ENCODE peak calls at places on chromosomes 16 and 17, in eight cellular contexts. One of them, this sample, is unnamed.

GRCh38 chr17:35214192-35214591 is 20.0 kb upstream of the SLC35G3 start:
- DNase-seq in fibroblast of pulmonary artery: no peak
- DNase-seq in fibroblast of lung: no peak
- DNase-seq in HEK293T: no peak
- DNase-seq in HCT116: no peak
- DNase-seq in foreskin keratinocyte: no peak
- DNase-seq in thoracic aorta: no peak
- DNase-seq in CD8-positive, alpha-beta memory T cell: peak; percentile 67
- DNase-seq in this sample: no peak

GRCh38 chr17:31216053-31216751 is 80.8 kb downstream of the OMG start:
- DNase-seq in fibroblast of pulmonary artery: peak; percentile 85
- DNase-seq in fibroblast of lung: peak; percentile 89
- DNase-seq in HEK293T: peak; percentile 3
- DNase-seq in HCT116: peak; percentile 19
- DNase-seq in foreskin keratinocyte: no peak
- DNase-seq in thoracic aorta: no peak
- DNase-seq in CD8-positive, alpha-beta memory T cell: no peak
- DNase-seq in this sample: peak; percentile 35

GRCh38 chr16:23827245-23827543 is 8.6 kb upstream of the PRKCB start:
- DNase-seq in fibroblast of pulmonary artery: no peak
- DNase-seq in fibroblast of lung: no peak
- DNase-seq in HEK293T: no peak
- DNase-seq in HCT116: no peak
- DNase-seq in foreskin keratinocyte: no peak
- DNase-seq in thoracic aorta: no peak
- DNase-seq in CD8-positive, alpha-beta memory T cell: no peak
- DNase-seq in this sample: no peak

GRCh38 chr17:12665263-12666210 is at the start of gene MYOCD:
- DNase-seq in fibroblast of pulmonary artery: no peak
- DNase-seq in fibroblast of lung: no peak
- DNase-seq in HEK293T: peak; percentile 62
- DNase-seq in HCT116: no peak
- DNase-seq in foreskin keratinocyte: no peak
- DNase-seq in thoracic aorta: peak; percentile 8
- DNase-seq in CD8-positive, alpha-beta memory T cell: no peak
- DNase-seq in this sample: peak; percentile 44

GRCh38 chr16:85616608-85617311 is 3.6 kb downstream of the GSE1 start:
- DNase-seq in fibroblast of pulmonary artery: no peak
- DNase-seq in fibroblast of lung: no peak
- DNase-seq in HEK293T: no peak
- DNase-seq in HCT116: no peak
- DNase-seq in foreskin keratinocyte: no peak
- DNase-seq in thoracic aorta: no peak
- DNase-seq in CD8-positive, alpha-beta memory T cell: no peak
- DNase-seq in this sample: peak; percentile 42

GRCh38 chr17:2347805-2348685 is 10.7 kb downstream of the SGSM2 start:
- DNase-seq in fibroblast of pulmonary artery: peak; percentile 66
- DNase-seq in fibroblast of lung: peak; percentile 86
- DNase-seq in HEK293T: peak; percentile 65
- DNase-seq in HCT116: no peak
- DNase-seq in foreskin keratinocyte: peak; percentile 44
- DNase-seq in thoracic aorta: no peak
- DNase-seq in CD8-positive, alpha-beta memory T cell: no peak
- DNase-seq in this sample: peak; percentile 99

GRCh38 chr17:79000396-79001189 is 9.0 kb downstream of the CANT1 start:
- DNase-seq in fibroblast of pulmonary artery: no peak
- DNase-seq in fibroblast of lung: no peak
- DNase-seq in HEK293T: no peak
- DNase-seq in HCT116: no peak
- DNase-seq in foreskin keratinocyte: no peak
- DNase-seq in thoracic aorta: no peak
- DNase-seq in CD8-positive, alpha-beta memory T cell: no peak
- DNase-seq in this sample: no peak

GRCh38 chr17:43766413-43767052 is 7.9 kb upstream of the SOST start:
- DNase-seq in fibroblast of pulmonary artery: peak; percentile 74
- DNase-seq in fibroblast of lung: peak; percentile 47
- DNase-seq in HEK293T: peak; percentile 72
- DNase-seq in HCT116: peak; percentile 39
- DNase-seq in foreskin keratinocyte: no peak
- DNase-seq in thoracic aorta: no peak
- DNase-seq in CD8-positive, alpha-beta memory T cell: peak; percentile 64
- DNase-seq in this sample: peak; percentile 67

GRCh38 chr17:48539177-48539576 is 5.7 kb downstream of the HOXB2 start:
- DNase-seq in fibroblast of pulmonary artery: peak; percentile 68
- DNase-seq in fibroblast of lung: peak; percentile 83
- DNase-seq in HEK293T: no peak
- DNase-seq in HCT116: no peak
- DNase-seq in foreskin keratinocyte: peak; percentile 24
- DNase-seq in thoracic aorta: no peak
- DNase-seq in CD8-positive, alpha-beta memory T cell: no peak
- DNase-seq in this sample: no peak

GRCh38 chr17:71237903-71238538 is 882.8 kb upstream of the SOX9 start:
- DNase-seq in fibroblast of pulmonary artery: peak; percentile 46
- DNase-seq in fibroblast of lung: peak; percentile 76
- DNase-seq in HEK293T: peak; percentile 28
- DNase-seq in HCT116: peak; percentile 57
- DNase-seq in foreskin keratinocyte: peak; percentile 61
- DNase-seq in thoracic aorta: no peak
- DNase-seq in CD8-positive, alpha-beta memory T cell: no peak
- DNase-seq in this sample: peak; percentile 38

GRCh38 chr17:3960764-3961163 is 3.5 kb downstream of the ATP2A3 start:
- DNase-seq in fibroblast of pulmonary artery: peak; percentile 50
- DNase-seq in fibroblast of lung: peak; percentile 86
- DNase-seq in HEK293T: no peak
- DNase-seq in HCT116: no peak
- DNase-seq in foreskin keratinocyte: no peak
- DNase-seq in thoracic aorta: no peak
- DNase-seq in CD8-positive, alpha-beta memory T cell: no peak
- DNase-seq in this sample: no peak

GRCh38 chr17:10857976-10858375 is 20.1 kb upstream of the PIRT start:
- DNase-seq in fibroblast of pulmonary artery: no peak
- DNase-seq in fibroblast of lung: no peak
- DNase-seq in HEK293T: no peak
- DNase-seq in HCT116: no peak
- DNase-seq in foreskin keratinocyte: no peak
- DNase-seq in thoracic aorta: no peak
- DNase-seq in CD8-positive, alpha-beta memory T cell: no peak
- DNase-seq in this sample: no peak

GRCh38 chr16:23514381-23515152 is 4.3 kb upstream of the GGA2 start:
- DNase-seq in fibroblast of pulmonary artery: no peak
- DNase-seq in fibroblast of lung: no peak
- DNase-seq in HEK293T: no peak
- DNase-seq in HCT116: no peak
- DNase-seq in foreskin keratinocyte: no peak
- DNase-seq in thoracic aorta: no peak
- DNase-seq in CD8-positive, alpha-beta memory T cell: peak; percentile 62
- DNase-seq in this sample: peak; percentile 70

GRCh38 chr17:19343671-19344151 is 18.8 kb downstream of the B9D1 start:
- DNase-seq in fibroblast of pulmonary artery: no peak
- DNase-seq in fibroblast of lung: no peak
- DNase-seq in HEK293T: no peak
- DNase-seq in HCT116: no peak
- DNase-seq in foreskin keratinocyte: no peak
- DNase-seq in thoracic aorta: no peak
- DNase-seq in CD8-positive, alpha-beta memory T cell: no peak
- DNase-seq in this sample: no peak

GRCh38 chr17:80872999-80873951 is 118.4 kb upstream of the CHMP6 start:
- DNase-seq in fibroblast of pulmonary artery: no peak
- DNase-seq in fibroblast of lung: no peak
- DNase-seq in HEK293T: no peak
- DNase-seq in HCT116: no peak
- DNase-seq in foreskin keratinocyte: no peak
- DNase-seq in thoracic aorta: no peak
- DNase-seq in CD8-positive, alpha-beta memory T cell: peak; percentile 26
- DNase-seq in this sample: no peak

GRCh38 chr17:28717578-28718316 is at the start of gene RAB34:
- DNase-seq in fibroblast of pulmonary artery: peak; percentile 91
- DNase-seq in fibroblast of lung: peak; percentile 92
- DNase-seq in HEK293T: peak; percentile 39
- DNase-seq in HCT116: no peak
- DNase-seq in foreskin keratinocyte: peak; percentile 52
- DNase-seq in thoracic aorta: peak; percentile 47
- DNase-seq in CD8-positive, alpha-beta memory T cell: no peak
- DNase-seq in this sample: peak; percentile 82

GRCh38 chr16:88527186-88527936 is 42.8 kb upstream of the ZC3H18 start:
- DNase-seq in fibroblast of pulmonary artery: peak; percentile 50
- DNase-seq in fibroblast of lung: peak; percentile 72
- DNase-seq in HEK293T: peak; percentile 83
- DNase-seq in HCT116: peak; percentile 34
- DNase-seq in foreskin keratinocyte: no peak
- DNase-seq in thoracic aorta: no peak
- DNase-seq in CD8-positive, alpha-beta memory T cell: peak; percentile 67
- DNase-seq in this sample: peak; percentile 66

GRCh38 chr17:40582328-40582901 is 17.1 kb upstream of the CCR7 start:
- DNase-seq in fibroblast of pulmonary artery: peak; percentile 29
- DNase-seq in fibroblast of lung: no peak
- DNase-seq in HEK293T: no peak
- DNase-seq in HCT116: no peak
- DNase-seq in foreskin keratinocyte: peak; percentile 46
- DNase-seq in thoracic aorta: no peak
- DNase-seq in CD8-positive, alpha-beta memory T cell: peak; percentile 83
- DNase-seq in this sample: no peak

GRCh38 chr17:44601574-44602372 is 44.5 kb downstream of the FZD2 start:
- DNase-seq in fibroblast of pulmonary artery: no peak
- DNase-seq in fibroblast of lung: peak; percentile 35
- DNase-seq in HEK293T: no peak
- DNase-seq in HCT116: no peak
- DNase-seq in foreskin keratinocyte: no peak
- DNase-seq in thoracic aorta: no peak
- DNase-seq in CD8-positive, alpha-beta memory T cell: no peak
- DNase-seq in this sample: no peak

GRCh38 chr17:4256952-4257351 is 6.8 kb downstream of the ANKFY1 start:
- DNase-seq in fibroblast of pulmonary artery: no peak
- DNase-seq in fibroblast of lung: no peak
- DNase-seq in HEK293T: no peak
- DNase-seq in HCT116: no peak
- DNase-seq in foreskin keratinocyte: peak; percentile 20
- DNase-seq in thoracic aorta: no peak
- DNase-seq in CD8-positive, alpha-beta memory T cell: no peak
- DNase-seq in this sample: no peak

GRCh38 chr17:18967806-18968744 is 16.1 kb downstream of the SLC5A10 start:
- DNase-seq in fibroblast of pulmonary artery: no peak
- DNase-seq in fibroblast of lung: no peak
- DNase-seq in HEK293T: no peak
- DNase-seq in HCT116: no peak
- DNase-seq in foreskin keratinocyte: peak; percentile 37
- DNase-seq in thoracic aorta: no peak
- DNase-seq in CD8-positive, alpha-beta memory T cell: no peak
- DNase-seq in this sample: no peak

GRCh38 chr17:21025446-21025845 is 17.4 kb downstream of the USP22 start:
- DNase-seq in fibroblast of pulmonary artery: no peak
- DNase-seq in fibroblast of lung: no peak
- DNase-seq in HEK293T: no peak
- DNase-seq in HCT116: no peak
- DNase-seq in foreskin keratinocyte: no peak
- DNase-seq in thoracic aorta: no peak
- DNase-seq in CD8-positive, alpha-beta memory T cell: no peak
- DNase-seq in this sample: no peak

GRCh38 chr16:49410226-49410625 is 36.6 kb downstream of the C16orf78 start:
- DNase-seq in fibroblast of pulmonary artery: no peak
- DNase-seq in fibroblast of lung: no peak
- DNase-seq in HEK293T: no peak
- DNase-seq in HCT116: no peak
- DNase-seq in foreskin keratinocyte: no peak
- DNase-seq in thoracic aorta: no peak
- DNase-seq in CD8-positive, alpha-beta memory T cell: no peak
- DNase-seq in this sample: no peak

GRCh38 chr16:17237350-17237944 is 233.3 kb downstream of the XYLT1 start:
- DNase-seq in fibroblast of pulmonary artery: no peak
- DNase-seq in fibroblast of lung: no peak
- DNase-seq in HEK293T: no peak
- DNase-seq in HCT116: no peak
- DNase-seq in foreskin keratinocyte: no peak
- DNase-seq in thoracic aorta: no peak
- DNase-seq in CD8-positive, alpha-beta memory T cell: no peak
- DNase-seq in this sample: no peak

GRCh38 chr17:2796164-2797140 is at the start of gene RAP1GAP2:
- DNase-seq in fibroblast of pulmonary artery: no peak
- DNase-seq in fibroblast of lung: no peak
- DNase-seq in HEK293T: no peak
- DNase-seq in HCT116: no peak
- DNase-seq in foreskin keratinocyte: no peak
- DNase-seq in thoracic aorta: no peak
- DNase-seq in CD8-positive, alpha-beta memory T cell: peak; percentile 85
- DNase-seq in this sample: no peak

GRCh38 chr17:8885968-8886674 is 18.6 kb upstream of the PIK3R6 start:
- DNase-seq in fibroblast of pulmonary artery: no peak
- DNase-seq in fibroblast of lung: no peak
- DNase-seq in HEK293T: no peak
- DNase-seq in HCT116: peak; percentile 76
- DNase-seq in foreskin keratinocyte: no peak
- DNase-seq in thoracic aorta: no peak
- DNase-seq in CD8-positive, alpha-beta memory T cell: no peak
- DNase-seq in this sample: no peak

GRCh38 chr17:65489413-65490170 is 71.9 kb downstream of the AXIN2 start:
- DNase-seq in fibroblast of pulmonary artery: no peak
- DNase-seq in fibroblast of lung: peak; percentile 32
- DNase-seq in HEK293T: no peak
- DNase-seq in HCT116: no peak
- DNase-seq in foreskin keratinocyte: no peak
- DNase-seq in thoracic aorta: no peak
- DNase-seq in CD8-positive, alpha-beta memory T cell: no peak
- DNase-seq in this sample: no peak

GRCh38 chr17:77783991-77784820 is 174.3 kb upstream of the TNRC6C start:
- DNase-seq in fibroblast of pulmonary artery: no peak
- DNase-seq in fibroblast of lung: no peak
- DNase-seq in HEK293T: no peak
- DNase-seq in HCT116: no peak
- DNase-seq in foreskin keratinocyte: no peak
- DNase-seq in thoracic aorta: no peak
- DNase-seq in CD8-positive, alpha-beta memory T cell: peak; percentile 90
- DNase-seq in this sample: no peak

GRCh38 chr16:24975428-24975889 is 39.7 kb downstream of the ARHGAP17 start:
- DNase-seq in fibroblast of pulmonary artery: peak; percentile 73
- DNase-seq in fibroblast of lung: no peak
- DNase-seq in HEK293T: no peak
- DNase-seq in HCT116: no peak
- DNase-seq in foreskin keratinocyte: peak; percentile 55
- DNase-seq in thoracic aorta: no peak
- DNase-seq in CD8-positive, alpha-beta memory T cell: no peak
- DNase-seq in this sample: no peak

GRCh38 chr16:47503936-47504335 is 42.8 kb downstream of the PHKB start:
- DNase-seq in fibroblast of pulmonary artery: no peak
- DNase-seq in fibroblast of lung: peak; percentile 19
- DNase-seq in HEK293T: no peak
- DNase-seq in HCT116: peak; percentile 3
- DNase-seq in foreskin keratinocyte: no peak
- DNase-seq in thoracic aorta: no peak
- DNase-seq in CD8-positive, alpha-beta memory T cell: no peak
- DNase-seq in this sample: no peak

GRCh38 chr17:34997355-34997862 is 17.1 kb downstream of the LIG3 start:
- DNase-seq in fibroblast of pulmonary artery: peak; percentile 91
- DNase-seq in fibroblast of lung: peak; percentile 95
- DNase-seq in HEK293T: no peak
- DNase-seq in HCT116: no peak
- DNase-seq in foreskin keratinocyte: no peak
- DNase-seq in thoracic aorta: no peak
- DNase-seq in CD8-positive, alpha-beta memory T cell: no peak
- DNase-seq in this sample: no peak

GRCh38 chr16:20382202-20382948 is 22.2 kb downstream of the PDILT start:
- DNase-seq in fibroblast of pulmonary artery: peak; percentile 1
- DNase-seq in fibroblast of lung: no peak
- DNase-seq in HEK293T: no peak
- DNase-seq in HCT116: no peak
- DNase-seq in foreskin keratinocyte: no peak
- DNase-seq in thoracic aorta: no peak
- DNase-seq in CD8-positive, alpha-beta memory T cell: no peak
- DNase-seq in this sample: no peak

GRCh38 chr17:31392002-31392855 is 754 bp downstream of the RAB11FIP4 start:
- DNase-seq in fibroblast of pulmonary artery: no peak
- DNase-seq in fibroblast of lung: no peak
- DNase-seq in HEK293T: no peak
- DNase-seq in HCT116: no peak
- DNase-seq in foreskin keratinocyte: no peak
- DNase-seq in thoracic aorta: no peak
- DNase-seq in CD8-positive, alpha-beta memory T cell: no peak
- DNase-seq in this sample: peak; percentile 51

GRCh38 chr17:59152925-59153324 is 2.1 kb downstream of the SKA2 start:
- DNase-seq in fibroblast of pulmonary artery: no peak
- DNase-seq in fibroblast of lung: peak; percentile 12
- DNase-seq in HEK293T: no peak
- DNase-seq in HCT116: no peak
- DNase-seq in foreskin keratinocyte: no peak
- DNase-seq in thoracic aorta: no peak
- DNase-seq in CD8-positive, alpha-beta memory T cell: no peak
- DNase-seq in this sample: no peak

This sample was measured in SK-N-DZ.